ENCODE peak calls at places on chromosome 15, in six cellular contexts. B is CD4-positive, alpha-beta T cell; U is pancreas; A is psoas muscle; W is uterus; X is MM.1S. J is an unnamed sample. For H3K27me3, the result is how much of the 10 kb centered on the place peaks cover.

GRCh38 chr15:66089049-66089448 is 164.5 kb downstream of the MEGF11 start:
- DNase-seq in U (no peak), B (no peak), W (no peak), X (no peak), A (peak), J (no peak)

GRCh38 chr15:94972314-94972713 is 741.0 kb downstream of the MCTP2 start:
- DNase-seq in B (no peak), U (no peak), W (no peak), A (no peak), X (no peak), J (no peak)

GRCh38 chr15:67070892-67071664 is 5.7 kb downstream of the SMAD3 start:
- DNase-seq in U (no peak), A (no peak), W (no peak), X (no peak), B (no peak), J (no peak)

GRCh38 chr15:59662260-59662659 is 4.9 kb upstream of the GTF2A2 start:
- DNase-seq in B (no peak), W (no peak), A (no peak), X (no peak), U (no peak), J (no peak)

GRCh38 chr15:38212759-38213158 is 39.9 kb upstream of the SPRED1 start:
- DNase-seq in B (no peak), X (no peak), W (no peak), U (no peak), A (no peak), J (no peak)

GRCh38 chr15:25728816-25729215 is 134.3 kb downstream of the ATP10A start:
- DNase-seq in U (no peak), A (no peak), W (no peak), X (no peak), B (no peak), J (no peak)

GRCh38 chr15:41323611-41324010 is 8.8 kb downstream of the OIP5 start:
- DNase-seq in A (no peak), B (no peak), U (no peak), W (no peak), X (peak), J (no peak)

GRCh38 chr15:57507111-57507510 is 84.6 kb upstream of the MYZAP start:
- DNase-seq in B (no peak), X (no peak), U (no peak), A (no peak), W (no peak), J (no peak)

GRCh38 chr15:90877996-90878395 is 6.3 kb upstream of the FES start:
- DNase-seq in W (no peak), X (no peak), A (no peak), U (peak), B (no peak), J (no peak)

GRCh38 chr15:90845201-90845949 is 23.0 kb upstream of the FURIN start:
- DNase-seq in U (no peak), B (no peak), X (no peak), W (no peak), A (no peak), J (no peak)

GRCh38 chr15:79341361-79341760 is 30.4 kb downstream of the TMED3 start:
- DNase-seq in X (no peak), W (no peak), U (no peak), A (no peak), B (no peak), J (no peak)

GRCh38 chr15:66944121-66944520 is 121.3 kb upstream of the SMAD3 start:
- DNase-seq in W (no peak), X (no peak), U (no peak), B (no peak), A (no peak), J (no peak)

GRCh38 chr15:74253276-74253921 is 17.3 kb downstream of the CCDC33 start:
- DNase-seq in W (no peak), X (no peak), U (no peak), B (no peak), A (no peak), J (no peak)

GRCh38 chr15:58852347-58852746 is 81.1 kb downstream of the SLTM start:
- DNase-seq in X (no peak), W (no peak), B (no peak), U (no peak), A (no peak), J (no peak)

GRCh38 chr15:40847225-40847961 is 3.5 kb downstream of the SPINT1 start:
- DNase-seq in W (no peak), X (peak), U (no peak), A (no peak), B (no peak), J (peak)

GRCh38 chr15:60751985-60752952 is 273.3 kb upstream of the ICE2 start:
- DNase-seq in A (peak), B (no peak), W (peak), U (no peak), X (no peak), J (no peak)

GRCh38 chr15:79540551-79540950 is 108.4 kb downstream of the MINAR1 start:
- DNase-seq in U (no peak), A (no peak), W (no peak), B (no peak), X (no peak), J (no peak)

GRCh38 chr15:60255390-60255789 is 142.4 kb downstream of the ANXA2 start:
- DNase-seq in U (no peak), X (peak), A (no peak), B (no peak), W (no peak), J (no peak)

GRCh38 chr15:90035095-90035834 is 34.1 kb downstream of the ZNF710 start:
- DNase-seq in W (peak), X (no peak), B (no peak), A (peak), U (peak), J (peak)

GRCh38 chr15:72889545-72889944 is 106.0 kb upstream of the ADPGK start:
- DNase-seq in B (no peak), A (no peak), U (no peak), W (no peak), X (no peak), J (no peak)

GRCh38 chr15:23497710-23498111 is 50.7 kb upstream of the GOLGA6L2 start:
- DNase-seq in W (no peak), B (no peak), U (no peak), A (no peak), X (no peak), J (no peak)

GRCh38 chr15:25065876-25066275 is 111.1 kb downstream of the SNRPN start:
- DNase-seq in B (no peak), W (no peak), X (no peak), U (no peak), A (no peak), J (no peak)

GRCh38 chr15:81296673-81297072 is 27.3 kb downstream of the STARD5 start:
- DNase-seq in A (peak), U (no peak), X (peak), W (no peak), B (peak), J (no peak)

GRCh38 chr15:82805994-82806406 is at the start of gene FSD2:
- DNase-seq in W (no peak), X (peak), A (peak), U (no peak), B (no peak), J (peak)

GRCh38 chr15:26028086-26028740 is 165.1 kb upstream of the ATP10A start:
- DNase-seq in B (no peak), W (no peak), X (no peak), A (no peak), U (no peak), J (no peak)

GRCh38 chr15:94607176-94607654 is 375.9 kb downstream of the MCTP2 start:
- DNase-seq in W (peak), A (no peak), X (no peak), U (no peak), B (no peak), J (peak)

GRCh38 chr15:34640661-34641060 is 57.2 kb upstream of the GOLGA8B start:
- DNase-seq in U (no peak), W (no peak), B (no peak), A (no peak), X (no peak), J (no peak)

GRCh38 chr15:63487076-63487757 is 17.2 kb upstream of the USP3 start:
- DNase-seq in B (peak), A (peak), U (peak), W (peak), X (peak), J (peak)

GRCh38 chr15:80966431-80967197 is 23.0 kb downstream of the MESD start:
- DNase-seq in W (no peak), A (no peak), U (no peak), B (no peak), X (no peak), J (no peak)

GRCh38 chr15:87419341-87419740 is 837.2 kb downstream of the NTRK3 start:
- DNase-seq in W (no peak), B (no peak), A (no peak), U (no peak), X (no peak), J (no peak)

GRCh38 chr15:28075482-28076029 is 23.6 kb downstream of the OCA2 start:
- DNase-seq in A (no peak), U (no peak), B (no peak), X (no peak), W (no peak), J (no peak)

GRCh38 chr15:36432162-36432561 is 147.3 kb upstream of the CDIN1 start:
- DNase-seq in X (no peak), A (no peak), B (no peak), W (no peak), U (no peak), J (no peak)

GRCh38 chr15:40949756-40950207 is 3.5 kb upstream of the CHAC1 start:
- DNase-seq in A (no peak), U (peak), X (no peak), B (no peak), W (no peak), J (no peak)

GRCh38 chr15:90009301-90010063 is 8.4 kb downstream of the ZNF710 start:
- DNase-seq in X (no peak), W (no peak), B (no peak), U (no peak), A (no peak), J (no peak)

GRCh38 chr15:38254065-38254883 is 1.6 kb downstream of the SPRED1 start:
- DNase-seq in W (peak), X (peak), U (no peak), B (peak), A (no peak), J (peak)

GRCh38 chr15:49624046-49624445 is 3.2 kb downstream of the DTWD1 start:
- DNase-seq in A (no peak), U (no peak), W (no peak), X (no peak), B (no peak), J (no peak)

GRCh38 chr15:99507732-99508571 is 57.8 kb upstream of the MEF2A start:
- DNase-seq in B (no peak), W (peak), U (no peak), A (peak), X (no peak), J (no peak)

GRCh38 chr15:34001536-34001935 is 33.2 kb downstream of the CHRM5 start:
- DNase-seq in A (no peak), X (no peak), U (no peak), W (no peak), B (no peak), J (no peak)

DNA sequence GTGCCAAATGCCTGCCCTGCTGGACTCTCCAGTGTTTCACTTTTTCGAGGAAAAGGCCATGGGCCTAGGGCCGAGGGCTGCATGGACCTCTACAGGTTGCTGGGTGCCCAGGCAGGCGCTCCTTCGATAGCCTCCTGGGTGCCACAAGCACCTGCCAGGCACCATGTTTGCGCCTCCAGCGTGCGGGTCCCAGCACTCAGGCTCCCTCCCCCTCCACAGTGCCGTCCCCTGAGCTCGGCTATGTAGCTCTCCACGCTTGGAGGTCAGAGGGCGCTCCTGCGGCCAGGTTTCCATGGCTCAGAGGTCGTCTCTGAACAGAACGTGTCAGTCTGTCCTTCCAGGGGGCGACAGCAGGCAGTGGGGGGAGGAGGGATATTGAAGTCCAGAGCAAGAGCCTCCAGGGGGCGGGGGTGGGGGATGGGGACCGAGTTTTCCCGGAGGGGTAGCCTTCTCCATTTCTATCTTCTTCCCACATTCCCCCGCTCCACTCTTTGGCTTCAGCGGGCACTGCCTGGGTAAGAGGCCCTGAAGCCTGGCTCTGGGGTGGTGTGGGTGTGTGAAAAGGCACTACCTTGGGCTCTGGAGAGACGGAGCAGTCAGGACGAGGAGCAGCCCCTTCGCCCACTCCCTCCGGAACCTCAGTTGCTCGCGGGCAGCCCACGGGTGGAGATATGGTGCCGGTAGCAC is 3.6 kb downstream of the ONECUT1 start:
- DNase-seq in B (no peak), A (no peak), X (no peak), U (no peak), W (no peak), J (no peak)
- H3K27me3 ChIP-seq in B (half or more), A (half or more), X (half or more), U (under half), W (under half), J (under half)

GRCh38 chr15:69980311-69981059 is 117.2 kb downstream of the TLE3 start:
- DNase-seq in X (peak), W (no peak), U (no peak), A (no peak), B (no peak), J (no peak)

GRCh38 chr15:69982037-69982436 is 115.7 kb downstream of the TLE3 start:
- DNase-seq in B (no peak), A (no peak), X (no peak), U (no peak), W (no peak), J (no peak)

GRCh38 chr15:69979783-69980182 is 117.9 kb downstream of the TLE3 start:
- DNase-seq in X (peak), B (no peak), U (no peak), A (no peak), W (no peak), J (no peak)

GRCh38 chr15:69978603-69979002 is 119.1 kb downstream of the TLE3 start:
- DNase-seq in X (no peak), W (no peak), U (no peak), A (no peak), B (no peak), J (no peak)

DNA sequence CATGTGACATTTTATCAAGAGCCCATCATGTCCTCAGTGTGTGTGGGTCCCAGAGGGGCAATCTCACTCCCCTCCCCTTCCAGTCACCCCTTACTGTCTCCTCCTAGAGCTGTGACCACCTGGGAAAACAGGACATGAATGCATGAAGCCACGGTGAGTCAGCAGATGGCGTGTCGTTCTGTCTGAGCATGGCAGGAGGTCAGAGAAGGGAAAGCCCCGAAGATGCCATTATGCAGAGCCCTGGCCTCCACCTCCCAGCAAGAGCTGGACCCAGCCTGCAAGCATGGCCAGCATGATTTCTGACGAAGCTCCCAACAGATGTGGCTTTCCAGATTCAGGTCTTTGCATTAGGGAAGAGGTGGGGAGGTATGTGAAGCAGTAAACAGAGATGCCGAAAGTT is 118.4 kb downstream of the TLE3 start:
- DNase-seq in B (no peak), A (no peak), U (no peak), W (no peak), X (peak), J (no peak)
- TF ChIP-seq CTCF in B (no peak), A (no peak), U (no peak), W (no peak), X (peak), J (no peak)

GRCh38 chr15:88804257-88804656 is 1.0 kb downstream of the ACAN start:
- DNase-seq in U (no peak), A (no peak), X (no peak), W (no peak), B (no peak), J (no peak)

GRCh38 chr15:88803241-88803919 is at the start of gene ACAN:
- DNase-seq in A (no peak), X (no peak), W (no peak), B (no peak), U (peak), J (no peak)

GRCh38 chr15:88803920-88804247 is 648 bp downstream of the ACAN start:
- DNase-seq in A (no peak), B (no peak), W (no peak), U (no peak), X (no peak), J (no peak)

GRCh38 chr15:88802250-88802990 is 816 bp upstream of the ACAN start:
- DNase-seq in A (no peak), X (no peak), B (no peak), W (no peak), U (no peak), J (no peak)

GRCh38 chr15:88802991-88803240 is 320 bp upstream of the ACAN start:
- DNase-seq in A (no peak), B (no peak), W (no peak), X (no peak), U (peak), J (no peak)
- H3K27me3 ChIP-seq in A (under half), B (half or more), W (under half), X (under half), U (under half), J (under half)

GRCh38 chr15:78177447-78177873 is 28.3 kb downstream of the IDH3A start:
- DNase-seq in A (peak), X (no peak), B (no peak), W (no peak), U (no peak), J (no peak)
- TF ChIP-seq CTCF in A (peak), X (peak), B (peak), W (no peak), U (peak), J (no peak)

GRCh38 chr15:100920516-100921135 is 1.5 kb downstream of the LRRK1 start:
- DNase-seq in X (no peak), U (no peak), B (no peak), W (no peak), A (no peak), J (no peak)

GRCh38 chr15:100919481-100920405 is 586 bp downstream of the LRRK1 start:
- DNase-seq in W (no peak), A (no peak), X (peak), B (no peak), U (peak), J (no peak)

GRCh38 chr15:100922192-100923040 is 3.3 kb downstream of the LRRK1 start:
- DNase-seq in X (peak), A (no peak), U (no peak), B (no peak), W (no peak), J (no peak)

GRCh38 chr15:100918034-100918689 is 995 bp upstream of the LRRK1 start:
- DNase-seq in A (peak), X (peak), B (peak), W (peak), U (peak), J (peak)

DNA sequence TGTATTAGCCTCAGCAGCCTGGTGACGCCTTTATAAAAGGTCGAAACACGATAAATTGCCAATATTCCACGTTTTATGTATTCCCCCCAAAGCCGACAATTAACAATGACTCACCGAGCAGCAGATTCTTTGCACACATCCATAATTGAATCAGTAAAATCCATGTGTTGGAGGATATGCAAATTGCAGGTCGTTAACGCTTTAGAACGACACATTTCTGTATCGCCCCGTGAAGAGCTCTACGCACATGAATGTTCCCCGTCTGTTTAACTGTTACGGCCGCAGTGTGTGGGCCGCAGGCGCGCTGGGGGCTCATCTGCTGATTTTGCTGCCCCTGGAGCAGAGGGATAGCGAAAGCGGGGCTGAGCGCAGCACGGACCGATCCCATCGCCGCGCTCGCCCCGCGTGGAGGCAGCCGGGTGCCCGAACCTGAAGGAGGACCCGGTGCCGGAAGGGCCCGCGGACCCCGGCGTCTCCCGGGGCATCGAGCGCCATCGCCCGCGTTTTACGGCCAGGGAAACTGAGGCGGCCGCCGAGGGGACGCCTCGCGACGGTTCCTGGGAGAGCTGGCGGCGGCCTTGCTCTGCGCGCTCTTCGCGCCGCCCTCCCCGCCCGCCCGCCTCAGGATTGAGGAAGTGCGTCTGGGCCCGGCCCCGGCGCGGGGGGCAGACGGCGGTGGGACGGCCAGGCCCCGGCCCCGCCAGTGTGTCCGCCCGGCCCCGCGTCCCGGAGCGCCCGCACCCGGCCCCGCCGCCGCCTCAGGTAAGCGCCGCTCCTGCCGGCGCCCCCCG is at the start of gene LRRK1:
- DNase-seq in W (no peak), X (peak), B (no peak), A (peak), U (peak), J (no peak)
- H3K27me3 ChIP-seq in W (under half), X (under half), B (under half), A (under half), U (under half), J (under half)

GRCh38 chr15:29114277-29115092 is 155.1 kb downstream of the NSMCE3 start:
- DNase-seq in B (no peak), W (no peak), X (no peak), A (no peak), U (peak), J (no peak)
- TF ChIP-seq CTCF in B (no peak), W (no peak), X (no peak), A (no peak), U (no peak), J (no peak)

GRCh38 chr15:39302936-39303335 is 277.9 kb upstream of the THBS1 start:
- DNase-seq in U (no peak), W (no peak), B (no peak), X (no peak), A (no peak), J (no peak)

GRCh38 chr15:39301589-39301999 is 279.3 kb upstream of the THBS1 start:
- DNase-seq in B (no peak), A (no peak), X (no peak), U (no peak), W (peak), J (no peak)

GRCh38 chr15:39300451-39301153 is 280.3 kb upstream of the THBS1 start:
- DNase-seq in W (no peak), X (no peak), A (no peak), U (no peak), B (no peak), J (no peak)

GRCh38 chr15:39304201-39304841 is 276.6 kb upstream of the THBS1 start:
- DNase-seq in B (no peak), W (no peak), U (no peak), X (no peak), A (no peak), J (no peak)

GRCh38 chr15:39304931-39305728 is 275.7 kb upstream of the THBS1 start:
- DNase-seq in A (no peak), W (no peak), X (no peak), U (no peak), B (no peak), J (no peak)
- H3K27me3 ChIP-seq in A (under half), W (under half), X (under half), U (under half), B (under half), J (under half)